ENCODE peak calls at places on chromosomes 2 and 18, in seven cellular contexts. One of them, this sample, is unnamed.

GRCh38 chr2:231239751-231240150 is 41.3 kb downstream of the ARMC9 start:
- DNase-seq in bronchial epithelial cell: no peak
- DNase-seq in Panc1: no peak
- DNase-seq in body of pancreas: no peak
- DNase-seq in AG04450: no peak
- DNase-seq in fibroblast of lung: no peak
- DNase-seq in brain microvascular endothelial cell: no peak
- DNase-seq in this sample: no peak

GRCh38 chr2:127654838-127655175 is 8.9 kb downstream of the GPR17 start:
- DNase-seq in body of pancreas: no peak
- DNase-seq in Panc1: no peak
- DNase-seq in AG04450: no peak
- DNase-seq in brain microvascular endothelial cell: no peak
- DNase-seq in fibroblast of lung: no peak
- DNase-seq in bronchial epithelial cell: no peak
- DNase-seq in this sample: no peak

GRCh38 chr2:199797431-199797830 is 53.6 kb downstream of the FTCDNL1 start:
- DNase-seq in brain microvascular endothelial cell: no peak
- DNase-seq in body of pancreas: no peak
- DNase-seq in Panc1: no peak
- DNase-seq in AG04450: no peak
- DNase-seq in bronchial epithelial cell: no peak
- DNase-seq in fibroblast of lung: no peak
- DNase-seq in this sample: no peak

GRCh38 chr18:21458788-21459187 is 141.7 kb downstream of the ESCO1 start:
- DNase-seq in bronchial epithelial cell: no peak
- DNase-seq in AG04450: no peak
- DNase-seq in body of pancreas: no peak
- DNase-seq in fibroblast of lung: no peak
- DNase-seq in Panc1: no peak
- DNase-seq in brain microvascular endothelial cell: no peak
- DNase-seq in this sample: no peak

GRCh38 chr18:48166336-48166875 is 235.9 kb upstream of the SMAD2 start:
- DNase-seq in bronchial epithelial cell: no peak
- DNase-seq in body of pancreas: no peak
- DNase-seq in AG04450: no peak
- DNase-seq in Panc1: no peak
- DNase-seq in brain microvascular endothelial cell: no peak
- DNase-seq in fibroblast of lung: no peak
- DNase-seq in this sample: no peak

GRCh38 chr2:11444737-11445136 is 21.2 kb downstream of the E2F6 start:
- DNase-seq in brain microvascular endothelial cell: no peak
- DNase-seq in AG04450: no peak
- DNase-seq in body of pancreas: no peak
- DNase-seq in Panc1: no peak
- DNase-seq in fibroblast of lung: no peak
- DNase-seq in bronchial epithelial cell: no peak
- DNase-seq in this sample: no peak

GRCh38 chr2:130796280-130796679 is 40.4 kb upstream of the ARHGEF4 start:
- DNase-seq in bronchial epithelial cell: peak
- DNase-seq in Panc1: no peak
- DNase-seq in body of pancreas: no peak
- DNase-seq in fibroblast of lung: no peak
- DNase-seq in AG04450: no peak
- DNase-seq in brain microvascular endothelial cell: no peak
- DNase-seq in this sample: no peak

GRCh38 chr2:48265169-48266013 is 264.6 kb upstream of the STON1 start:
- DNase-seq in Panc1: no peak
- DNase-seq in bronchial epithelial cell: no peak
- DNase-seq in body of pancreas: no peak
- DNase-seq in AG04450: no peak
- DNase-seq in fibroblast of lung: no peak
- DNase-seq in brain microvascular endothelial cell: no peak
- DNase-seq in this sample: no peak

GRCh38 chr18:38198956-38199355 is 633.4 kb upstream of the CELF4 start:
- DNase-seq in brain microvascular endothelial cell: no peak
- DNase-seq in body of pancreas: no peak
- DNase-seq in bronchial epithelial cell: peak
- DNase-seq in fibroblast of lung: no peak
- DNase-seq in Panc1: no peak
- DNase-seq in AG04450: no peak
- DNase-seq in this sample: no peak

GRCh38 chr2:5846881-5847280 is 154.7 kb downstream of the SOX11 start:
- DNase-seq in bronchial epithelial cell: no peak
- DNase-seq in body of pancreas: no peak
- DNase-seq in Panc1: no peak
- DNase-seq in AG04450: peak
- DNase-seq in brain microvascular endothelial cell: peak
- DNase-seq in fibroblast of lung: peak
- DNase-seq in this sample: no peak

GRCh38 chr18:36264283-36264682 is 33.2 kb upstream of the FHOD3 start:
- DNase-seq in body of pancreas: no peak
- DNase-seq in fibroblast of lung: no peak
- DNase-seq in Panc1: no peak
- DNase-seq in AG04450: no peak
- DNase-seq in brain microvascular endothelial cell: no peak
- DNase-seq in bronchial epithelial cell: no peak
- DNase-seq in this sample: no peak

GRCh38 chr18:12768622-12769021 is 65.8 kb downstream of the PSMG2 start:
- DNase-seq in AG04450: no peak
- DNase-seq in brain microvascular endothelial cell: peak
- DNase-seq in fibroblast of lung: peak
- DNase-seq in bronchial epithelial cell: peak
- DNase-seq in Panc1: no peak
- DNase-seq in body of pancreas: no peak
- DNase-seq in this sample: no peak

GRCh38 chr2:182631299-182631698 is 84.8 kb upstream of the DNAJC10 start:
- DNase-seq in AG04450: no peak
- DNase-seq in fibroblast of lung: no peak
- DNase-seq in body of pancreas: no peak
- DNase-seq in brain microvascular endothelial cell: no peak
- DNase-seq in Panc1: no peak
- DNase-seq in bronchial epithelial cell: no peak
- DNase-seq in this sample: no peak

GRCh38 chr18:61888622-61889021 is 4.2 kb downstream of the RNF152 start:
- DNase-seq in bronchial epithelial cell: no peak
- DNase-seq in AG04450: no peak
- DNase-seq in brain microvascular endothelial cell: no peak
- DNase-seq in fibroblast of lung: no peak
- DNase-seq in Panc1: no peak
- DNase-seq in body of pancreas: no peak
- DNase-seq in this sample: no peak

GRCh38 chr2:27009083-27009482 is 23.7 kb upstream of the TMEM214 start:
- DNase-seq in bronchial epithelial cell: no peak
- DNase-seq in fibroblast of lung: no peak
- DNase-seq in AG04450: no peak
- DNase-seq in brain microvascular endothelial cell: no peak
- DNase-seq in Panc1: no peak
- DNase-seq in body of pancreas: no peak
- DNase-seq in this sample: no peak
- H3K4me3 ChIP-seq in bronchial epithelial cell: no peak
- H3K4me3 ChIP-seq in fibroblast of lung: no peak
- H3K4me3 ChIP-seq in AG04450: no peak
- H3K4me3 ChIP-seq in brain microvascular endothelial cell: no peak
- H3K4me3 ChIP-seq in Panc1: no peak
- H3K4me3 ChIP-seq in body of pancreas: no peak
- H3K4me3 ChIP-seq in this sample: no peak

DNA sequence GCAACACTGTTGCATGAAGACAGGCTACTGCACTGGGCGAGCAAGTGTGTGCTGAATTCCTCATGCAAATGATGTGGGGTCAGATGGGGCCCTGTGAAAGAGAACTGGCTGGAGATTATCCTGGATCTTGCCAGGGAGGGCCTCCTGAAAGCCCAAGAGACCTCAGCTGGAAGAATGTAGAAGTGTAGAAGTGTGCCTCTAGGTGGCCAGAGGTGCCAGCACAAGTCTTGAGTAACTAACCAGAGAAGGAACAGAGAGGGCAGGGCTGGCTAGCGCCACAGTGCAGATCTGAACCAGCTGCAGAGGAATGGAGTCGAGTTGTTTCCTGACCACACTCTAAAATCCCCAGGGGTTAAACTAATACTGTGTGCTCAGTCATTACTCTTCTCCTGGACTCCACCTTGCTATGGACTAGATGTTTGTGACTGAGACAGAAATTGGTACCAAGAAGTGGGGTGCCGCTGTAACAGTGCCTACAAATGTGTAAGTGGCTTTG is 399.3 kb downstream of the LRATD1 start:
- DNase-seq in bronchial epithelial cell: no peak
- DNase-seq in Panc1: no peak
- DNase-seq in body of pancreas: no peak
- DNase-seq in fibroblast of lung: no peak
- DNase-seq in AG04450: no peak
- DNase-seq in brain microvascular endothelial cell: no peak
- DNase-seq in this sample: no peak
- TF ChIP-seq CTCF in bronchial epithelial cell: peak
- TF ChIP-seq CTCF in Panc1: no peak
- TF ChIP-seq CTCF in body of pancreas: no peak
- TF ChIP-seq CTCF in fibroblast of lung: no peak
- TF ChIP-seq CTCF in AG04450: no peak
- TF ChIP-seq CTCF in brain microvascular endothelial cell: no peak
- TF ChIP-seq CTCF in this sample: no peak

DNA sequence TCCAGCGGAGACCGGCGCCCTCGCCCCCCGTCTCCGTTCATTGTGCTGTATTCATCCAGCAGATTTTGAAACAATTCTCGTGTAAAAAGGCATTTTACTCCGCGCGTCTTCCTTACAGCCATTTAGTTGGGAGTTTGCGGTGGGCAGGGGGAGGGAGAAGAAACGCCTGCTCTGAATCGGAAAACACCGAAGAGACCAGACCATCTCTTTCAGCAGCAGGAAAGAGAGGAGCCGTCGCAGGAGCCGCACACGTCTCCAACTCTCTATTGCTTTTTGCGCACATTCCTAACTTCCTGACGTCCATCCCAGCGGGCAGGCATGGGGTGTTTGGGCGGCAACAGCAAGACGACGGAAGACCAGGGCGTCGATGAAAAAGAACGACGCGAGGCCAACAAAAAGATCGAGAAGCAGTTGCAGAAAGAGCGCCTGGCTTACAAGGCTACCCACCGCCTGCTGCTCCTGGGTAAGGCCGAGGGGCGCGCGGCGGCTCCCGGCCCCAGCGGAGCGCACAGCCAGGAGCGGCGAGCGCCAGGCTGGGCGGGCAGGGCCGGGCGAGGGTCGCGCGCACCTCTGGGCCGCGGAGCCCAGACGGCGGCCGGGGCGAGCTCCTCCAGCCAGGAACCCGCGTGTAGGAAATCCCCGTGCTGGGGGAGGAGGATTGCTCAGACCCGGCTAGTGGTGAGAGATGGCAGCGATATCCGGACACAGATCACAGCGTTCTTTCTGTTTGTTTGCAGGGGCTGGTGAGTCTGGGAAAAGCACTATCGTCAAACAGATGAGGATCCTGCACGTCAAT is 63.2 kb downstream of the GNAL start:
- DNase-seq in brain microvascular endothelial cell: peak
- DNase-seq in body of pancreas: no peak
- DNase-seq in AG04450: no peak
- DNase-seq in fibroblast of lung: peak
- DNase-seq in Panc1: no peak
- DNase-seq in bronchial epithelial cell: peak
- DNase-seq in this sample: no peak
- H3K4me3 ChIP-seq in brain microvascular endothelial cell: peak
- H3K4me3 ChIP-seq in body of pancreas: no peak
- H3K4me3 ChIP-seq in AG04450: peak
- H3K4me3 ChIP-seq in fibroblast of lung: peak
- H3K4me3 ChIP-seq in Panc1: no peak
- H3K4me3 ChIP-seq in bronchial epithelial cell: peak
- H3K4me3 ChIP-seq in this sample: no peak

DNA sequence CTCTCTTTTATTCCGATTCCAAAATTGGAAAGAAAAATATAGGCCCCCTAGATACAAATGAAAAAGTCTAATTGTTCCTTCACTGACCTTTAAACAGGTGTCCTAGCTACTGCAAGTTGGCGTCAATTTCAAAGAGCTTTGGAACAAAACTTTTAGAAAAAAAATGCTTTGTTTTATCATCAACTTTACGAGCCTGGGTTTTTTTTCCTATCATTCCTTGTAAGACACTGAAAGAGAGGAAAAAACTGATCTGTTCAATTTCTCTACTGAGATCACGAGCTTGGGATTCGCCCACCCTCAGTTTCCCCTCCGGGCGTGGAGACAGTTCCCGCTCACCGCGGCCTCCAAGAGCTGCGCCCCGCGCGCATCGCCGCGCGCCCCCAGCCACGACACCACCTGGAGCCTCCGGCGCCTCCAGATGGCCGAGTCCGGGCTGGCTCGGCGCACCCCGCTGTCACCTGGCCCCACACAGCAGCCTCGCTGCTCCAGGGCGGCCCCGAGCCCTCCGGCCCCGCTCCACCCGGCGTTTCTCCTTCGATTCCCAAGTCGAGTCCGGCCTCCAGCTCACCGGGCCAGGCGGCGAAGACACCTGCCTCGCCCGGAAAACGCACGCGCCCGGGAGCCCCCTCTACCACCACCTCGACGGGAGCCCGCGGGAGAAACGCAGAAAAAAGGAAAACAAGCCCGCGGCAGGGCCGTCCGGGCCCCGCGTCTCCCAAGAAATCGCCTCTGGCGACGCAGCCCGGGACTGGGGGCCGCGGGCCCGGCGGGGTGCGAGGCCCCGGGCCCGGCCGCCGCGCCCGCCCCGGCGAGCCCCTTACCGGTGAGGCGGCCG is 659 bp downstream of the TBC1D8 start:
- DNase-seq in bronchial epithelial cell: no peak
- DNase-seq in fibroblast of lung: peak
- DNase-seq in body of pancreas: peak
- DNase-seq in Panc1: no peak
- DNase-seq in brain microvascular endothelial cell: no peak
- DNase-seq in AG04450: no peak
- DNase-seq in this sample: no peak
- TF ChIP-seq CTCF in bronchial epithelial cell: peak
- TF ChIP-seq CTCF in fibroblast of lung: no peak
- TF ChIP-seq CTCF in body of pancreas: peak
- TF ChIP-seq CTCF in Panc1: no peak
- TF ChIP-seq CTCF in brain microvascular endothelial cell: no peak
- TF ChIP-seq CTCF in AG04450: no peak
- TF ChIP-seq CTCF in this sample: no peak

This sample was measured in AG09309.